ENCODE peak calls at places on chromosomes 6 and 20, in nine cellular contexts. I is neural crest cell, J is H9, E is iPS-NIHi11, C is GM12891, P is KG1, H is HEK293T, F is Kasumi-1, W is frontal cortex. G is an unnamed sample.

GRCh38 chr20:6000851-6001250 is 50.4 kb downstream of the MCM8 start:
- DNase-seq in I (no peak), J (no peak), E (no peak), C (no peak), P (no peak), H (no peak), F (no peak), W (no peak), G (no peak)

GRCh38 chr20:48938670-48939069 is 17.2 kb downstream of the ARFGEF2 start:
- DNase-seq in I (no peak), J (no peak), E (no peak), C (no peak), P (no peak), H (no peak), F (no peak), W (no peak), G (no peak)

GRCh38 chr6:107634147-107635057 is 144.5 kb downstream of the SOBP start:
- DNase-seq in I (no peak), J (no peak), E (peak), C (peak), P (no peak), H (no peak), F (no peak), W (peak), G (no peak)

GRCh38 chr20:7094438-7094997 is 327.0 kb downstream of the BMP2 start:
- DNase-seq in I (peak), J (peak), E (peak), C (no peak), P (peak), H (peak), F (no peak), W (no peak), G (peak)

GRCh38 chr6:34246563-34247391 is 2.0 kb downstream of the SMIM29 start:
- DNase-seq in I (peak), J (peak), E (peak), C (no peak), P (no peak), H (peak), F (peak), W (no peak), G (no peak)

GRCh38 chr6:112029045-112029822 is 24.7 kb upstream of the CCN6 start:
- DNase-seq in I (peak), J (peak), E (peak), C (no peak), P (peak), H (peak), F (peak), W (no peak), G (no peak)

GRCh38 chr6:5995705-5996686 is 10.7 kb downstream of the NRN1 start:
- DNase-seq in I (peak), J (peak), E (peak), C (no peak), P (no peak), H (peak), F (peak), W (peak), G (no peak)

GRCh38 chr6:81748946-81749345 is 3.5 kb downstream of the TENT5A start:
- DNase-seq in I (no peak), J (no peak), E (no peak), C (no peak), P (no peak), H (no peak), F (peak), W (no peak), G (no peak)

GRCh38 chr6:105675715-105676397 is 273.0 kb upstream of the PREP start:
- DNase-seq in I (no peak), J (no peak), E (peak), C (peak), P (no peak), H (no peak), F (no peak), W (no peak), G (peak)

GRCh38 chr6:106591111-106591825 is 38.0 kb downstream of the RTN4IP1 start:
- DNase-seq in I (no peak), J (no peak), E (no peak), C (no peak), P (no peak), H (no peak), F (no peak), W (no peak), G (peak)

GRCh38 chr6:72631480-72631879 is 9.6 kb downstream of the KCNQ5 start:
- DNase-seq in I (no peak), J (no peak), E (no peak), C (no peak), P (no peak), H (no peak), F (no peak), W (no peak), G (no peak)

GRCh38 chr20:44009679-44009992 is 95.0 kb downstream of the TOX2 start:
- DNase-seq in I (no peak), J (peak), E (no peak), C (no peak), P (no peak), H (no peak), F (no peak), W (no peak), G (no peak)

GRCh38 chr6:29925341-29926080 is 16.8 kb upstream of the HLA-A start:
- DNase-seq in I (no peak), J (no peak), E (no peak), C (no peak), P (no peak), H (no peak), F (no peak), W (no peak), G (no peak)

GRCh38 chr6:169293196-169293595 is 39.5 kb upstream of the THBS2 start:
- DNase-seq in I (no peak), J (no peak), E (no peak), C (no peak), P (no peak), H (no peak), F (no peak), W (no peak), G (no peak)

GRCh38 chr20:56352656-56353055 is 6.1 kb upstream of the FAM210B start:
- DNase-seq in I (no peak), J (no peak), E (no peak), C (no peak), P (no peak), H (no peak), F (no peak), W (no peak), G (no peak)

G was measured in astrocyte.